ENCODE peak calls at places on chromosomes 1 and 21, in four cellular contexts. One of them, this sample, is unnamed.
A peak's percentile ranks its signal among the peaks of the same experiment; 100 is the strongest.

GRCh38 chr1:116769994-116770393 is 15.8 kb downstream of the CD2 start:
- DNase-seq in foreskin fibroblast: no peak
- DNase-seq in astrocyte of the cerebellum: no peak
- DNase-seq in A549: no peak
- DNase-seq in this sample: no peak

GRCh38 chr1:55816456-55816794 is 601.3 kb upstream of the USP24 start:
- DNase-seq in astrocyte of the cerebellum: peak; percentile 67
- DNase-seq in foreskin fibroblast: no peak
- DNase-seq in A549: no peak
- DNase-seq in this sample: no peak

GRCh38 chr1:84735483-84735882 is 45.2 kb upstream of the SSX2IP start:
- DNase-seq in foreskin fibroblast: no peak
- DNase-seq in astrocyte of the cerebellum: no peak
- DNase-seq in A549: no peak
- DNase-seq in this sample: no peak

GRCh38 chr1:63630666-63631065 is 37.5 kb downstream of the PGM1 start:
- DNase-seq in astrocyte of the cerebellum: no peak
- DNase-seq in A549: no peak
- DNase-seq in foreskin fibroblast: no peak
- DNase-seq in this sample: no peak

GRCh38 chr1:26784023-26784871 is 3.5 kb upstream of the PIGV start:
- DNase-seq in astrocyte of the cerebellum: no peak
- DNase-seq in A549: peak; percentile 49
- DNase-seq in foreskin fibroblast: peak; percentile 89
- DNase-seq in this sample: peak; percentile 46

GRCh38 chr1:41359211-41360073 is 1.8 kb upstream of the FOXO6 start:
- DNase-seq in A549: no peak
- DNase-seq in foreskin fibroblast: no peak
- DNase-seq in astrocyte of the cerebellum: no peak
- DNase-seq in this sample: peak; percentile 55

GRCh38 chr1:58968360-58968952 is 184.6 kb upstream of the JUN start:
- DNase-seq in astrocyte of the cerebellum: peak; percentile 32
- DNase-seq in foreskin fibroblast: peak; percentile 36
- DNase-seq in A549: no peak
- DNase-seq in this sample: peak; percentile 30

GRCh38 chr1:35573198-35573775 is at the start of gene TFAP2E:
- DNase-seq in astrocyte of the cerebellum: no peak
- DNase-seq in foreskin fibroblast: peak; percentile 44
- DNase-seq in A549: peak; percentile 38
- DNase-seq in this sample: no peak

GRCh38 chr1:54653036-54653435 is 11.4 kb downstream of the MROH7 start:
- DNase-seq in foreskin fibroblast: no peak
- DNase-seq in astrocyte of the cerebellum: no peak
- DNase-seq in A549: no peak
- DNase-seq in this sample: no peak

GRCh38 chr21:45037986-45038385 is 36.4 kb upstream of the ADARB1 start:
- DNase-seq in A549: no peak
- DNase-seq in astrocyte of the cerebellum: no peak
- DNase-seq in foreskin fibroblast: no peak
- DNase-seq in this sample: no peak

GRCh38 chr1:6578624-6579373 is 995 bp upstream of the ZBTB48 start:
- DNase-seq in astrocyte of the cerebellum: no peak
- DNase-seq in A549: no peak
- DNase-seq in foreskin fibroblast: no peak
- DNase-seq in this sample: no peak

GRCh38 chr1:220430059-220430458 is 97.9 kb upstream of the MARK1 start:
- DNase-seq in astrocyte of the cerebellum: no peak
- DNase-seq in A549: no peak
- DNase-seq in foreskin fibroblast: no peak
- DNase-seq in this sample: peak; percentile 31

GRCh38 chr1:53390736-53391135 is 62.9 kb upstream of the LRP8 start:
- DNase-seq in foreskin fibroblast: no peak
- DNase-seq in astrocyte of the cerebellum: no peak
- DNase-seq in A549: no peak
- DNase-seq in this sample: no peak

GRCh38 chr1:3222042-3222692 is 153.2 kb downstream of the PRDM16 start:
- DNase-seq in foreskin fibroblast: no peak
- DNase-seq in A549: no peak
- DNase-seq in astrocyte of the cerebellum: no peak
- DNase-seq in this sample: no peak

GRCh38 chr1:27026621-27027574 is 14.2 kb upstream of the TENT5B start:
- DNase-seq in foreskin fibroblast: peak; percentile 68
- DNase-seq in A549: no peak
- DNase-seq in astrocyte of the cerebellum: peak; percentile 79
- DNase-seq in this sample: peak; percentile 48

GRCh38 chr1:91026777-91027176 is 4.9 kb upstream of the ZNF644 start:
- DNase-seq in A549: peak; percentile 15
- DNase-seq in foreskin fibroblast: no peak
- DNase-seq in astrocyte of the cerebellum: no peak
- DNase-seq in this sample: no peak

GRCh38 chr1:184520343-184520742 is 133.5 kb downstream of the C1orf21 start:
- DNase-seq in astrocyte of the cerebellum: no peak
- DNase-seq in foreskin fibroblast: no peak
- DNase-seq in A549: no peak
- DNase-seq in this sample: no peak

GRCh38 chr1:162145280-162145965 is 75.9 kb downstream of the NOS1AP start:
- DNase-seq in astrocyte of the cerebellum: peak; percentile 62
- DNase-seq in A549: no peak
- DNase-seq in foreskin fibroblast: no peak
- DNase-seq in this sample: peak; percentile 63

GRCh38 chr1:245060684-245061374 is 94.0 kb upstream of the KIF26B start:
- DNase-seq in astrocyte of the cerebellum: no peak
- DNase-seq in A549: peak; percentile 46
- DNase-seq in foreskin fibroblast: no peak
- DNase-seq in this sample: peak; percentile 49

GRCh38 chr1:24683713-24684162 is 40.6 kb downstream of the SRRM1 start:
- DNase-seq in A549: peak; percentile 85
- DNase-seq in foreskin fibroblast: peak; percentile 95
- DNase-seq in astrocyte of the cerebellum: peak; percentile 79
- DNase-seq in this sample: peak; percentile 94

GRCh38 chr21:30340714-30341573 is 3.5 kb upstream of the KRTAP27-1 start:
- DNase-seq in A549: peak; percentile 29
- DNase-seq in foreskin fibroblast: no peak
- DNase-seq in astrocyte of the cerebellum: peak; percentile 50
- DNase-seq in this sample: no peak
- TF ChIP-seq CTCF in A549: peak; percentile 10
- TF ChIP-seq CTCF in foreskin fibroblast: peak; percentile 75
- TF ChIP-seq CTCF in astrocyte of the cerebellum: peak; percentile 93
- TF ChIP-seq CTCF in this sample: peak; percentile 80

GRCh38 chr1:232951605-232952004 is 1.2 kb downstream of the NTPCR start:
- DNase-seq in astrocyte of the cerebellum: no peak
- DNase-seq in A549: no peak
- DNase-seq in foreskin fibroblast: no peak
- DNase-seq in this sample: no peak

GRCh38 chr1:232952514-232953175 is 2.2 kb downstream of the NTPCR start:
- DNase-seq in foreskin fibroblast: peak; percentile 31
- DNase-seq in astrocyte of the cerebellum: no peak
- DNase-seq in A549: peak; percentile 80
- DNase-seq in this sample: no peak

GRCh38 chr1:232950919-232951579 is 638 bp downstream of the NTPCR start:
- DNase-seq in foreskin fibroblast: no peak
- DNase-seq in astrocyte of the cerebellum: no peak
- DNase-seq in A549: peak; percentile 39
- DNase-seq in this sample: no peak

GRCh38 chr1:232954594-232955365 is 4.4 kb downstream of the NTPCR start:
- DNase-seq in A549: no peak
- DNase-seq in foreskin fibroblast: no peak
- DNase-seq in astrocyte of the cerebellum: no peak
- DNase-seq in this sample: no peak

GRCh38 chr1:232953176-232953524 is 2.7 kb downstream of the NTPCR start:
- DNase-seq in astrocyte of the cerebellum: no peak
- DNase-seq in foreskin fibroblast: no peak
- DNase-seq in A549: no peak
- DNase-seq in this sample: no peak
- TF ChIP-seq CTCF in astrocyte of the cerebellum: no peak
- TF ChIP-seq CTCF in foreskin fibroblast: no peak
- TF ChIP-seq CTCF in A549: no peak
- TF ChIP-seq CTCF in this sample: no peak

GRCh38 chr1:156259805-156260204 is 11.9 kb upstream of the PAQR6 start:
- DNase-seq in foreskin fibroblast: no peak
- DNase-seq in A549: peak; percentile 38
- DNase-seq in astrocyte of the cerebellum: no peak
- DNase-seq in this sample: no peak
- TF ChIP-seq CTCF in foreskin fibroblast: peak; percentile 9
- TF ChIP-seq CTCF in A549: peak; percentile 9
- TF ChIP-seq CTCF in astrocyte of the cerebellum: peak; percentile 28
- TF ChIP-seq CTCF in this sample: peak; percentile 21

DNA sequence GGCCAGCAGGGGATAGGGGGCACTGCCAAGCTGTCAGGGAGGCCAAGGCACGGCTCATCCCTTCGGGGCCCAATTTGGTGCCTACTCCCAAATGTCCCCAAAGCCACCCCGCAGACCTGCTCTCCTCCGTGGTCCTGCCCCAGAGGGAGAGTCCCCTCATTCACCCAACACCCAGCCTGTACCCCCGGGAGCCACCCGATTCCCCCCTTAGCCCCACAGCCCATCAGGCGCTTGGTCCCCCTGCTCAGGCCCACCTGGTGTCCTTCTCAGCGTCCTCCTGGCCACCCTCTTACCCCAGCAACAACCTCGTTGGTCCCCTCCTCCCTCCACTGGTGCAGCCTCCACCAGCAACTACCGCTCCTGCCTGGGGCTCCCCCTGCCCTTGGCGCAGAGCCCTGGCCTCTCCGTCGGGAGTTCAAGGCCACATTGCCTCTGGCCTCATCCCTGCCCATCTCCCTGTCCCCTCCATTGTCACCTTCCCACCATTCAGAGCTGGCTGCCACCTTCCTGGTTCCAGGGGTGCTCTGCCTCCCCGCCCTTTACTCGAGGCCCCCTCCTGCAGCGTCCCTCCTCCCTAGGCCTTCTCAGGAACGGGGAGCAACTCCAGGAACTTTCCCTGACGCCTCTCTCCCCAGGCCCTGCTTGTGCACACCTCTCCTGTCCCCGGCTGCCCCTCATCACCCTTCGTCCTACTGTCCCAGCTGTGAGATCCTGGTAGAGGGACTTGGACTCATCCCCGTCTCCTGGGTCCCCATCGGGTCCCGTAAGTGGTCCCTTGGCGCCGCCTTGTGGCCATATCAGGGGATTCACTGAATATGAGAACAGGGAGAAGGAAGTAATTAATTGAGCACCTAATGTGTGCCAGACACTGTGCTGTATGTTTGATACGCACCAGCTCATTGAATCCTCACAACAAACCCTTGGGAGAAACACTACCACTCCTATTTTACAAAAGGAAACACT is 73.9 kb downstream of the RAP1GAP start:
- DNase-seq in astrocyte of the cerebellum: peak; percentile 11
- DNase-seq in A549: peak; percentile 60
- DNase-seq in foreskin fibroblast: peak; percentile 19
- DNase-seq in this sample: no peak
- TF ChIP-seq CTCF in astrocyte of the cerebellum: peak; percentile 80
- TF ChIP-seq CTCF in A549: peak; percentile 62
- TF ChIP-seq CTCF in foreskin fibroblast: peak; percentile 77
- TF ChIP-seq CTCF in this sample: peak; percentile 68

DNA sequence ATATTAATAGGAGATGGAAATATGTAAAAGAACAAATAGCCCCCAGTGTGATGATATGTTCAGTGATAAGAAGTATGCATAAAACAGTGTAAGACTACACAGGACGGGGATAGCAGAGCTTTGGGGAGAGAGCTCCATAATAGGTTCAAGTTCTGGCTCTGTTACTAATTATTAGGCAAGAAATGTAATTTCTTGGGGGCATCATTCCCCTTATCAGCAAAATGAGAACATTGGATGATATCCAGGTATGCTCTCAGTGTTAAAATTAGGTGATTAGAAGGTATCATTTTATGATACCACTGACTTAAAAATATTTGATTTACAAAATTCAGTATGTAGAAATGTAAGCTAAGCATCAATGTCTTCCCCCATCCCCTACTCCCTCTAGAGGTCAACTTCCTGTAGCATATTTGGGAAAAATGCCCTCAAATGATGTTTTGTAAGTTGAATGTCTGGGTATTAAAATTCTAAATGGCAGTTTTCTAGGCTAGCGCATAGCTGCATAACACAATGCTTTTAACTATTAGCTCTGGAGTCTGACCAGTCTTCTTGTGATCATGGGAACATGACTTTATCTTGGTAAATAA is 585.7 kb upstream of the CAMK1G start:
- DNase-seq in astrocyte of the cerebellum: no peak
- DNase-seq in foreskin fibroblast: peak; percentile 4
- DNase-seq in A549: peak; percentile 6
- DNase-seq in this sample: no peak
- TF ChIP-seq CTCF in astrocyte of the cerebellum: peak; percentile 58
- TF ChIP-seq CTCF in foreskin fibroblast: peak; percentile 66
- TF ChIP-seq CTCF in A549: peak; percentile 14
- TF ChIP-seq CTCF in this sample: peak; percentile 69

DNA sequence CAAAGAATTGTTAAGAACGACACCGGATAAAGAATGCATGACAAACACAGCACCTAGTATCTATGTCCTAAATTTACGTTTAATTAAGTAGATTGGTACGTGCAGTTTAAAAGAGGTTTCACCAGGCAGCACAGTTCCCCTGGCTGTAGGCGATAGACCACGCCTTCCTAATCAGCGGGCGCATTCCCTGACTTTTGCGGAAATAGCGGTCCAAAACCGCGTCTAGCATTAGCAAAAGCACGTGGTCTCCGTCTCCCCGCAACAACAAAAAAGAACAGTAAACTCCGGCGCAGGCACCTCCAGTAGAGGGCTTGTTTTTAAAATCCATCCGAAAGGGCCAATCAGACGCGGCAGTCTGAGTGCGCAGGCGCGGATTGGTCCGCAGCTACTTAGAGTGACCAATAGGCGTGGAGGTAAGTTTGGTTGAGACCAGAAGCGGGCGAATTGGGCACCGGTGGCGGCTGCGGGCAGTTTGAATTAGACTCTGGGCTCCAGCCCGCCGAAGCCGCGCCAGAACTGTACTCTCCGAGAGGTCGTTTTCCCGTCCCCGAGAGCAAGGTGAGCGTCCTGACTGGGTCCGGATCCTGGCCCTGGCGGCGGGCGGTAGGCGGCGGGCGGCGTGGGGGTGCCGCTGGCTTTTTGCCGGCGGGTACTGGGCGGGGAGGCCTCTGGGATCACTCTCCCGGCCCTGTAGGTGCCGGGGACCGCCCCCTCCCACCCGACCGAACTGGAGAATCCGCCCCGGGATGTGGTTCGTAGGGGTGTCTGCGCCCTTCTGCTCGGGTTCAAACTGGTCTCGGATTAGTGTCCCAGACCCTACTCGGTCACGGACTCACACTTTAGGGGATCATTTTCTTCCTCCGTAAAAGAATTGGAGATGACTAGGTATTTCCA is at the start of gene CENPF:
- DNase-seq in foreskin fibroblast: peak; percentile 98
- DNase-seq in A549: peak; percentile 99
- DNase-seq in astrocyte of the cerebellum: peak; percentile 99
- DNase-seq in this sample: peak; percentile 98
- TF ChIP-seq CTCF in foreskin fibroblast: no peak
- TF ChIP-seq CTCF in A549: no peak
- TF ChIP-seq CTCF in astrocyte of the cerebellum: peak; percentile 33
- TF ChIP-seq CTCF in this sample: peak; percentile 24

DNA sequence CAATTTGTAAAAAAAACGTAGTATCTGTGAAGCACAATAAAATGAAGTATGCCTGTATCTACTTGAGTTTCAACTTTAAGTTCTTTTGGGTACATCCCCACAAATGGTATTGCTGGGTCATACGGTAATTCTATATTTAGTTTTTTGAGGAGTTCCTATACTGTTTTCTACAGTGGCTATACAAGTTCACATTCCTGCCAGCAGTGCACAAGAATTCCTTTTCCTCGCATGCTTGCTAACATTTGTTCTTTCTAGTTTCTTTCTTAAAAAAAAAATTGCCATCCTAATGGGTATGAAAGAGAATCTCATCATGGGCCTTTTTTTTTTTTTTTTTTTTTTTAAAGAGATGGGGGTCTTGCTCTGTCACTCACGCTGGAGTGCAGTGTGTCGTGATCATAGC is 41.9 kb downstream of the UCK2 start:
- DNase-seq in foreskin fibroblast: no peak
- DNase-seq in astrocyte of the cerebellum: no peak
- DNase-seq in A549: no peak
- DNase-seq in this sample: no peak
- TF ChIP-seq CTCF in foreskin fibroblast: no peak
- TF ChIP-seq CTCF in astrocyte of the cerebellum: peak; percentile 21
- TF ChIP-seq CTCF in A549: no peak
- TF ChIP-seq CTCF in this sample: peak; percentile 46

This sample was measured in retinal pigment epithelial cell.